ENCODE peak calls at places on chromosomes 2 and 18, in five cellular contexts. H, C, J, Q and F are unnamed samples.

GRCh38 chr2:69499242-69499641 is 62.0 kb upstream of the NFU1 start:
- ATAC-seq in C (no peak), J (no peak), H (peak), Q (no peak), F (no peak)

GRCh38 chr2:47530105-47530504 is 127.1 kb downstream of the MSH2 start:
- ATAC-seq in J (no peak), C (no peak), H (no peak), Q (no peak), F (no peak)

GRCh38 chr18:59021500-59021899 is 118.2 kb upstream of the SEC11C start:
- ATAC-seq in H (peak), J (no peak), Q (no peak), C (no peak), F (no peak)

GRCh38 chr2:86256982-86257381 is 57.7 kb downstream of the MRPL35 start:
- ATAC-seq in C (no peak), H (no peak), J (no peak), Q (no peak), F (no peak)

GRCh38 chr18:79934311-79935097 is 16.9 kb downstream of the SLC66A2 start:
- ATAC-seq in C (peak), H (no peak), Q (no peak), J (peak), F (peak)

GRCh38 chr2:26184555-26185303 is 11.8 kb downstream of the GAREM2 start:
- ATAC-seq in J (peak), C (peak), H (peak), Q (peak), F (peak)

GRCh38 chr2:12948231-12948962 is 231.7 kb downstream of the TRIB2 start:
- ATAC-seq in C (peak), J (no peak), Q (no peak), H (no peak), F (no peak)

GRCh38 chr2:171325886-171326585 is 107.8 kb downstream of the METTL8 start:
- ATAC-seq in Q (no peak), J (no peak), H (peak), C (no peak), F (no peak)

GRCh38 chr2:235793163-235793752 is 299.4 kb downstream of the AGAP1 start:
- ATAC-seq in Q (peak), J (peak), H (peak), C (peak), F (no peak)

GRCh38 chr2:235343869-235344268 is 150.0 kb upstream of the AGAP1 start:
- ATAC-seq in H (no peak), C (no peak), J (no peak), Q (peak), F (no peak)

GRCh38 chr2:8214221-8214620 is 467.6 kb upstream of the ID2 start:
- ATAC-seq in C (no peak), J (no peak), H (no peak), Q (no peak), F (no peak)

GRCh38 chr18:50614838-50615237 is 55.0 kb downstream of the MAPK4 start:
- ATAC-seq in C (peak), H (no peak), Q (peak), J (no peak), F (peak)

GRCh38 chr2:236343400-236344161 is 79.4 kb upstream of the ASB18 start:
- ATAC-seq in J (peak), H (peak), C (peak), Q (no peak), F (no peak)

GRCh38 chr2:217641987-217642386 is 360.8 kb downstream of the TNS1 start:
- ATAC-seq in C (no peak), J (no peak), H (no peak), Q (no peak), F (peak)
- TF ChIP-seq EP300 in C (no peak), J (no peak), H (no peak), Q (no peak), F (no peak)

GRCh38 chr2:72780483-72780882 is 45.4 kb downstream of the EXOC6B start:
- ATAC-seq in Q (no peak), J (no peak), C (no peak), H (peak), F (no peak)

GRCh38 chr2:72779495-72779894 is 46.3 kb downstream of the EXOC6B start:
- ATAC-seq in J (no peak), C (no peak), Q (no peak), H (no peak), F (no peak)

GRCh38 chr2:72781500-72781899 is 44.3 kb downstream of the EXOC6B start:
- ATAC-seq in Q (no peak), C (no peak), H (no peak), J (no peak), F (no peak)

GRCh38 chr2:72785517-72785916 is 40.3 kb downstream of the EXOC6B start:
- ATAC-seq in Q (no peak), C (no peak), J (no peak), H (no peak), F (no peak)

DNA sequence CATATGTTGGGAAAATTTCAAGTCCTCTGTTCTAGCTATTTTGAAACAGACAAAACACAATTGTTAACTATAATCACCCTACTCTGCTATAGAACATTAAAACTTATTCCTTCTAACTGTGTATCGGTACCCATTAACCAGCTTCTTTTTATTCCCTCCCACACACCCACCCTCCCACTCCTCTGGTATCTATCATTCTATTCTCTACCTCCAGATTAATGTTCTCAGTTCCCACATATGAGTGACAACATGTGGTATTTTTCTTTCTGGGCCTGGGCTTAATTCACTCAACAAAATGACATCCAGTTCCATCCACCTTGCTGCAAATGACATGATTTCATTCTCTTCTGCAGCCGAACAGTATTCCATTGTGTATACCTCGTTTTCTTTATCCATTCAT is 43.3 kb downstream of the EXOC6B start:
- ATAC-seq in H (no peak), J (no peak), C (no peak), Q (no peak), F (no peak)
- TF ChIP-seq POLR2AphosphoS5 in H (no peak), J (no peak), C (no peak), Q (no peak), F (no peak)

GRCh38 chr2:110868971-110869370 is 136.6 kb downstream of the ACOXL start:
- ATAC-seq in C (no peak), Q (no peak), H (no peak), J (no peak), F (no peak)

GRCh38 chr2:110872521-110872920 is 140.1 kb downstream of the ACOXL start:
- ATAC-seq in Q (no peak), J (no peak), H (peak), C (no peak), F (no peak)

GRCh38 chr2:110869472-110870446 is 137.4 kb downstream of the ACOXL start:
- ATAC-seq in C (no peak), J (no peak), H (no peak), Q (no peak), F (no peak)

GRCh38 chr2:110871637-110872036 is 139.3 kb downstream of the ACOXL start:
- ATAC-seq in H (peak), C (no peak), J (no peak), Q (no peak), F (no peak)

GRCh38 chr2:110870545-110870944 is 138.2 kb downstream of the ACOXL start:
- ATAC-seq in C (no peak), H (no peak), Q (no peak), J (no peak), F (no peak)
- TF ChIP-seq EP300 in C (no peak), H (no peak), Q (no peak), J (no peak), F (no peak)

DNA sequence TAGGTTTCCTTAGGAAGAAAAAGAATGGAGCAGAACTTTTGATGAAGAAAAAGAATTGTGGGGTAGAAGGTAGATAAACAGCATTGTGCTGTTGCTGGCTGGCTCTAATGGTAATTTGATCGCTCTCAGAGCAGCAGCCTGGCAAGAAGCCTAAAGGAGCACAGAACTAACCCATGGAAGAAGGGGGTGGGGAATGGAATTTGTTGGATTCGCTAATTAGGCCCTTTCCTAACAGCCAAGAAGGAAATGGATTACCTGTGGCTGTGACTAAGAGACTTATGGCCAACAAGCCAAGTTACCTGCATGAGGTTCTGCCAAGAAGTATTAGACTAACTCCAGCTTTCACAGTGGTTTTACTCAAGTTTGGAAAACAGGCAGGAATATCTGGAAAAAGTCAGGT is 210.6 kb downstream of the IKZF2 start:
- ATAC-seq in C (no peak), H (no peak), J (no peak), Q (peak), F (no peak)
- TF ChIP-seq POLR2AphosphoS5 in C (no peak), H (no peak), J (no peak), Q (no peak), F (no peak)

DNA sequence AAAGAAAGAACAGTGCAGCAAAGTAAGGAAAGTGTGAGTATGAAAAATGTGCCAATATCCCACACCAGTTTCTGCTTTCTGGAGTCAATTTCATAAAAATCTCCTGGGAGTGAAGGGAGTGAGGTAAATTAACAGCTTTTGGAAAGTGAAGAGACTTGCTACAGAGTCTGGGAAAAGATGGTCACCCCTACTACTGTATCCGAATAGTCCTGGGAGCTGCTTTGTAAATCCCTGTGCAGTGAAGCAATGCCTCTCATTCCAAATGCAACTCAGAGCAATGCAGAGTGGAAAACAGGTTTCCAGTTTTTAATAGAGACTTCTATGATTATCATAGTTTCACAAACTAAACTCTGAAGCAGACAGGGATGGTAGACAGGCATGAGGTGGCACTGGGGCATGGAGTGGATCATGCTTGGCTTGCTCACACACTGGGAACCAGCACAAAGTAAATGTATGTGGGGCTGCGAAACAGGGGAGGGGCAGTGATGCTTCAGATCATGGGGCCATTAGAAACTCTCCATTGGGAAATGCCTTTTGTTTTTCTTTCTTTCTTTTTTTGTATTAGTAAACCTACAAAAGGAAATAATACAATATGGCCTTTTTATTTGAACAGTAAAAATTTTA is 10.6 kb downstream of the COL5A2 start:
- ATAC-seq in H (no peak), Q (no peak), J (no peak), C (peak), F (peak)
- TF ChIP-seq EP300 in H (no peak), Q (no peak), J (no peak), C (no peak), F (no peak)

DNA sequence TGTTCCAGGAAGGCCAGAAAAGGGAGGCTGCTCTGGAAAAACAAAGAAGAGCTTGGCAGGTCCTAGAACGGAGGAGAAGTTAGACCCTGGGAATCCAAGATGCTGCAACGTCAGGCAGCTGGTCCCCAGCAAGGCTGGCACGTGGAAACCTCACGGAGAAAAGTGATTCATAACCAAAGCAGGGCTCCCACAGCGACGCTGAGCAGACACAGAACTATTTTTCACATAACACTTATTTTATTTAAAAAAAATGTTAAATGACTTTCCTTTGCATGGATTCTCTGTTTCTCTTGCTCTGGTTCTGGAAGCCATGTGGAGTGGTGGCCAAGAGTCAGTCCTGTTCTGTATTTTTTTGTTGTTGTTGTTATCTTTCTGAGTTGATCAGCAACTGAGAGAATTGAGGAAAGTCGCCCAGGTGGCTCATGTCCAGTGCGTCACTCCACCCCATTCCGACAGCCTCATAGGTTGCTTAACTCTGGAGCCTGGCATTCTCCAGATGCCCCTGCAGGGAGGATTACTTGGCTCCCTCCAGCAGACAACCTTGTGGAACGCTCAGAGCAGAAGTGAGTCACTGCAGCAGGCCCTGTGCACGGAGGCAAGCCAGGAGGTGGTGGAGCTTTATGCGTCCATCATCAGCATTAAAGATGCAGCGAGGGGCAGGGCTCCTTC is 229.9 kb upstream of the HDAC4 start:
- ATAC-seq in H (no peak), Q (no peak), J (no peak), C (no peak), F (peak)
- TF ChIP-seq POLR2AphosphoS5 in H (no peak), Q (no peak), J (no peak), C (no peak), F (peak)

GRCh38 chr2:94890234-94890633 is 19.0 kb downstream of the TEKT4 start:
- ATAC-seq in J (no peak), H (no peak), Q (no peak), C (no peak), F (no peak)
- TF ChIP-seq EP300 in J (no peak), H (no peak), Q (no peak), C (no peak), F (no peak)